ENCODE peak calls at places on chromosomes 2 and 18, in nine cellular contexts. I is activated CD8-positive, alpha-beta T cell treated with anti-CD3 and anti-CD28 coated beads, Interleukin-2, amount 10 ng/mL, durations not matched to agents 7 days and 5 days; O is fibroblast of lung; D is A549; Y is fibroblast of mammary gland; R is GM03348; W is stimulated activated naive CD8-positive, alpha-beta T cell treated with anti-CD3 and anti-CD28 coated beads, Interleukin-15, Interleukin-2, amounts not matched to agents 100 U/mL and 50 U/mL, for 24 hours; T is aorta; Z is KBM-7. U is an unnamed sample.

GRCh38 chr2:201781583-201782051 is 884 bp upstream of the ALS2 start:
- DNase-seq in D (peak; percentile 27), Y (no peak), R (no peak), T (no peak), W (peak; percentile 22), I (peak; percentile 30), Z (no peak), O (no peak), U (peak; percentile 20)

GRCh38 chr2:183729380-183729779 is 605.1 kb downstream of the NUP35 start:
- DNase-seq in Z (no peak), I (no peak), W (no peak), R (no peak), O (no peak), D (no peak), T (no peak), Y (no peak), U (no peak)

GRCh38 chr2:191150451-191151314 is at the start of gene STAT4:
- DNase-seq in O (no peak), Z (peak; percentile 86), R (peak; percentile 46), Y (peak; percentile 67), T (peak; percentile 69), I (peak; percentile 91), D (peak; percentile 43), W (peak; percentile 86), U (peak; percentile 16)

GRCh38 chr2:11397046-11397445 is 52.6 kb upstream of the ROCK2 start:
- DNase-seq in O (no peak), Y (no peak), Z (no peak), W (no peak), D (no peak), R (no peak), T (no peak), I (no peak), U (no peak)

GRCh38 chr18:23281626-23282436 is 146.5 kb downstream of the CABLES1 start:
- DNase-seq in R (peak; percentile 54), Y (no peak), W (no peak), Z (no peak), T (no peak), D (peak; percentile 11), I (no peak), O (no peak), U (peak; percentile 10)

GRCh38 chr2:64408031-64408430 is 45.9 kb upstream of the LGALSL start:
- DNase-seq in R (no peak), I (peak; percentile 4), T (no peak), D (no peak), Z (no peak), O (no peak), W (no peak), Y (no peak), U (no peak)

GRCh38 chr2:234102112-234102511 is 51.6 kb downstream of the SPP2 start:
- DNase-seq in R (no peak), Z (no peak), D (no peak), W (no peak), Y (no peak), O (no peak), I (peak; percentile 46), T (no peak), U (peak; percentile 73)

GRCh38 chr2:5923957-5924945 is 232.1 kb downstream of the SOX11 start:
- DNase-seq in Y (no peak), I (no peak), O (no peak), W (no peak), T (no peak), Z (no peak), D (no peak), R (no peak), U (no peak)

GRCh38 chr2:9665903-9666302 is 35.1 kb upstream of the YWHAQ start:
- DNase-seq in Z (no peak), I (no peak), Y (peak; percentile 96), T (no peak), O (peak; percentile 61), D (no peak), W (no peak), R (peak; percentile 68), U (no peak)

GRCh38 chr2:36963734-36964133 is 2.6 kb downstream of the STRN start:
- DNase-seq in T (no peak), D (no peak), I (no peak), Y (no peak), W (no peak), O (no peak), Z (no peak), R (no peak), U (no peak)

GRCh38 chr2:49210191-49210590 is 55.9 kb upstream of the FSHR start:
- DNase-seq in Y (no peak), I (no peak), D (no peak), Z (no peak), O (no peak), R (no peak), T (no peak), W (no peak), U (peak; percentile 52)

GRCh38 chr2:20608666-20609348 is 42.1 kb downstream of the HS1BP3 start:
- DNase-seq in W (no peak), I (no peak), Z (no peak), O (no peak), T (peak; percentile 59), Y (no peak), R (no peak), D (no peak), U (no peak)

GRCh38 chr2:208069186-208069585 is 43.9 kb upstream of the PLEKHM3 start:
- DNase-seq in Y (peak; percentile 33), O (no peak), R (peak; percentile 39), D (no peak), T (no peak), W (no peak), Z (no peak), I (no peak), U (no peak)

GRCh38 chr2:215136669-215137328 is 1.6 kb downstream of the ABCA12 start:
- DNase-seq in Y (peak; percentile 61), Z (no peak), D (no peak), W (peak; percentile 4), R (no peak), O (peak; percentile 15), I (no peak), T (no peak), U (no peak)

GRCh38 chr2:151823651-151824050 is 4.6 kb downstream of the ARL5A start:
- DNase-seq in Y (no peak), I (no peak), T (no peak), R (peak; percentile 7), Z (no peak), O (no peak), D (no peak), W (no peak), U (no peak)

GRCh38 chr18:31619291-31619690 is 27.6 kb downstream of the TTR start:
- DNase-seq in I (no peak), Y (no peak), D (no peak), Z (no peak), R (no peak), O (no peak), W (no peak), T (no peak), U (no peak)

GRCh38 chr2:71687412-71687811 is 234.1 kb downstream of the DYSF start:
- DNase-seq in D (no peak), R (no peak), O (no peak), W (no peak), I (no peak), Y (no peak), T (peak; percentile 36), Z (no peak), U (no peak)

GRCh38 chr2:120826260-120826648 is 90.6 kb downstream of the GLI2 start:
- DNase-seq in Y (no peak), T (no peak), O (no peak), R (no peak), D (no peak), W (no peak), I (no peak), Z (no peak), U (no peak)

GRCh38 chr18:58201728-58202405 is 157.8 kb downstream of the NEDD4L start:
- DNase-seq in Z (no peak), O (no peak), I (no peak), R (no peak), W (no peak), Y (no peak), T (no peak), D (no peak), U (no peak)

GRCh38 chr2:60581461-60582282 is 28.2 kb upstream of the BCL11A start:
- DNase-seq in T (peak; percentile 89), O (peak; percentile 23), Y (peak; percentile 26), Z (peak; percentile 83), R (peak; percentile 93), W (peak; percentile 82), I (peak; percentile 73), D (peak; percentile 76), U (peak; percentile 50)

GRCh38 chr2:104862061-104862941 is 8.4 kb downstream of the POU3F3 start:
- DNase-seq in D (no peak), R (no peak), O (no peak), T (no peak), W (no peak), Z (peak; percentile 72), I (no peak), Y (peak; percentile 36), U (no peak)

GRCh38 chr2:169767243-169767888 is 31.3 kb upstream of the SSB start:
- DNase-seq in W (peak; percentile 64), O (peak; percentile 75), D (peak; percentile 28), T (no peak), Y (peak; percentile 71), I (peak; percentile 78), R (peak; percentile 72), Z (peak; percentile 63), U (peak; percentile 81)

GRCh38 chr2:230669386-230669935 is 43.2 kb upstream of the CAB39 start:
- DNase-seq in Z (peak; percentile 53), O (no peak), R (no peak), Y (no peak), W (no peak), T (no peak), I (no peak), D (no peak), U (no peak)

GRCh38 chr2:145094353-145094752 is 574.4 kb upstream of the ZEB2 start:
- DNase-seq in Z (no peak), I (no peak), D (no peak), W (no peak), O (no peak), T (no peak), R (peak; percentile 6), Y (peak; percentile 33), U (no peak)

GRCh38 chr2:238523158-238524110 is 96.7 kb downstream of the ASB1 start:
- DNase-seq in I (no peak), T (no peak), R (peak; percentile 88), Z (no peak), D (no peak), O (peak; percentile 66), Y (peak; percentile 96), W (no peak), U (no peak)

GRCh38 chr2:128727914-128728313 is 409.2 kb upstream of the HS6ST1 start:
- DNase-seq in Y (peak; percentile 98), Z (no peak), T (no peak), W (no peak), I (no peak), R (peak; percentile 84), O (peak; percentile 96), D (no peak), U (no peak)

GRCh38 chr2:28750316-28751101 is 1.1 kb upstream of the PPP1CB start:
- DNase-seq in D (no peak), O (peak; percentile 48), R (peak; percentile 30), Y (no peak), Z (peak; percentile 47), I (peak; percentile 62), W (peak; percentile 45), T (no peak), U (peak; percentile 51)

GRCh38 chr2:135175177-135175576 is 123.1 kb downstream of the RAB3GAP1 start:
- DNase-seq in W (no peak), R (no peak), I (no peak), Y (no peak), T (no peak), O (no peak), Z (no peak), D (no peak), U (no peak)

GRCh38 chr2:148528356-148529064 is 116.0 kb upstream of the EPC2 start:
- DNase-seq in W (no peak), Z (no peak), R (no peak), Y (no peak), T (no peak), O (no peak), D (no peak), I (no peak), U (no peak)

GRCh38 chr2:190511104-190511503 is 23.4 kb downstream of the NEMP2 start:
- DNase-seq in D (peak; percentile 32), T (no peak), R (peak; percentile 61), Y (peak; percentile 56), I (no peak), O (peak; percentile 73), W (no peak), Z (peak; percentile 41), U (peak; percentile 68)

GRCh38 chr2:33583194-33583938 is 15.7 kb downstream of the FAM98A start:
- DNase-seq in D (no peak), T (no peak), O (peak; percentile 65), Y (peak; percentile 58), I (peak; percentile 36), Z (peak; percentile 57), W (no peak), R (peak; percentile 38), U (peak; percentile 45)